ENCODE peak calls at places on chromosomes 16 and 17, in eight cellular contexts. X is colonic mucosa, T is epithelial cell of esophagus, V is GM13976, R is cardiac muscle cell, Y is cardiac fibroblast, J is WTC11, P is Panc1. U is an unnamed sample.

GRCh38 chr17:51422634-51423033 is 162.3 kb downstream of the UTP18 start:
- DNase-seq in X (no peak), T (no peak), V (no peak), R (no peak), Y (no peak), J (no peak), P (no peak), U (no peak)

GRCh38 chr17:73422121-73422520 is 110.3 kb upstream of the CDC42EP4 start:
- DNase-seq in X (no peak), T (no peak), V (no peak), R (no peak), Y (no peak), J (no peak), P (no peak), U (no peak)

GRCh38 chr16:27408012-27408601 is 6.1 kb downstream of the IL21R start:
- DNase-seq in X (no peak), T (no peak), V (no peak), R (no peak), Y (peak), J (no peak), P (no peak), U (no peak)

GRCh38 chr17:17582372-17582771 is 9.1 kb downstream of the PEMT start:
- DNase-seq in X (no peak), T (no peak), V (no peak), R (no peak), Y (no peak), J (no peak), P (no peak), U (no peak)

GRCh38 chr17:76735006-76735405 is 2.1 kb downstream of the SRSF2 start:
- DNase-seq in X (no peak), T (peak), V (no peak), R (no peak), Y (peak), J (no peak), P (no peak), U (no peak)

GRCh38 chr17:77011173-77012011 is 129.4 kb upstream of the SEC14L1 start:
- DNase-seq in X (peak), T (peak), V (no peak), R (peak), Y (peak), J (peak), P (peak), U (peak)

GRCh38 chr16:71214771-71215381 is 15.6 kb downstream of the HYDIN start:
- DNase-seq in X (no peak), T (peak), V (no peak), R (peak), Y (peak), J (no peak), P (no peak), U (no peak)

GRCh38 chr17:44653954-44654353 is 2.3 kb upstream of the MEIOC start:
- DNase-seq in X (no peak), T (no peak), V (no peak), R (no peak), Y (no peak), J (no peak), P (no peak), U (no peak)

GRCh38 chr16:55567382-55567781 is 898 bp downstream of the CAPNS2 start:
- DNase-seq in X (no peak), T (peak), V (no peak), R (no peak), Y (peak), J (no peak), P (no peak), U (no peak)

GRCh38 chr17:43309505-43310329 is 75.9 kb upstream of the RNU2-1 start:
- DNase-seq in X (peak), T (no peak), V (no peak), R (no peak), Y (no peak), J (no peak), P (no peak), U (no peak)

GRCh38 chr16:49556252-49557069 is 182.9 kb downstream of the C16orf78 start:
- DNase-seq in X (no peak), T (no peak), V (no peak), R (peak), Y (peak), J (peak), P (no peak), U (peak)

GRCh38 chr16:57341441-57342303 is 16.9 kb upstream of the CCL22 start:
- DNase-seq in X (peak), T (peak), V (no peak), R (no peak), Y (peak), J (no peak), P (no peak), U (no peak)

GRCh38 chr16:22191966-22192260 is 14.2 kb upstream of the EEF2K start:
- DNase-seq in X (no peak), T (no peak), V (no peak), R (peak), Y (no peak), J (no peak), P (no peak), U (no peak)

GRCh38 chr16:53078765-53079484 is 24.1 kb downstream of the CHD9 start:
- DNase-seq in X (no peak), T (no peak), V (no peak), R (no peak), Y (peak), J (no peak), P (no peak), U (no peak)

GRCh38 chr16:75931043-75931442 is 204.8 kb upstream of the CPHXL start:
- DNase-seq in X (no peak), T (peak), V (no peak), R (no peak), Y (no peak), J (no peak), P (no peak), U (no peak)

GRCh38 chr17:69762359-69762758 is 312.7 kb upstream of the KCNJ16 start:
- DNase-seq in X (no peak), T (peak), V (no peak), R (no peak), Y (no peak), J (no peak), P (peak), U (no peak)

GRCh38 chr17:850828-851759 is 68.9 kb downstream of the MRM3 start:
- DNase-seq in X (no peak), T (peak), V (no peak), R (peak), Y (peak), J (no peak), P (no peak), U (peak)

GRCh38 chr16:48220891-48221290 is 23.2 kb upstream of the LONP2 start:
- DNase-seq in X (no peak), T (no peak), V (no peak), R (no peak), Y (no peak), J (no peak), P (no peak), U (no peak)

GRCh38 chr16:11581677-11582076 is 5.0 kb downstream of the LITAF start:
- DNase-seq in X (no peak), T (no peak), V (no peak), R (no peak), Y (no peak), J (no peak), P (no peak), U (no peak)

GRCh38 chr17:63694229-63694973 is 5.5 kb downstream of the LIMD2 start:
- DNase-seq in X (no peak), T (no peak), V (no peak), R (no peak), Y (no peak), J (no peak), P (no peak), U (no peak)

GRCh38 chr17:58447039-58447975 is 30.0 kb upstream of the RNF43 start:
- DNase-seq in X (peak), T (peak), V (peak), R (peak), Y (peak), J (peak), P (peak), U (peak)

GRCh38 chr16:55555436-55555835 is 11.0 kb upstream of the CAPNS2 start:
- DNase-seq in X (no peak), T (peak), V (no peak), R (no peak), Y (peak), J (no peak), P (no peak), U (no peak)

GRCh38 chr16:75264999-75265910 is 13.8 kb upstream of the BCAR1 start:
- DNase-seq in X (peak), T (no peak), V (no peak), R (no peak), Y (no peak), J (no peak), P (no peak), U (no peak)

GRCh38 chr17:40179923-40180659 is 2.8 kb downstream of the RAPGEFL1 start:
- DNase-seq in X (peak), T (peak), V (no peak), R (no peak), Y (peak), J (no peak), P (no peak), U (no peak)

GRCh38 chr17:78442648-78443128 is 64.2 kb downstream of the PGS1 start:
- DNase-seq in X (peak), T (no peak), V (no peak), R (no peak), Y (peak), J (no peak), P (no peak), U (no peak)

GRCh38 chr16:87052506-87052905 is 264.7 kb downstream of the C16orf95 start:
- DNase-seq in X (no peak), T (no peak), V (no peak), R (no peak), Y (no peak), J (no peak), P (no peak), U (no peak)

GRCh38 chr17:63601439-63602371 is 1.0 kb downstream of the TACO1 start:
- DNase-seq in X (peak), T (peak), V (peak), R (peak), Y (peak), J (no peak), P (no peak), U (no peak)

GRCh38 chr17:78777886-78778285 is 4.2 kb downstream of the CYTH1 start:
- DNase-seq in X (no peak), T (no peak), V (no peak), R (no peak), Y (no peak), J (no peak), P (no peak), U (no peak)

GRCh38 chr17:1753767-1754429 is 8.0 kb upstream of the SERPINF1 start:
- DNase-seq in X (no peak), T (no peak), V (no peak), R (no peak), Y (no peak), J (no peak), P (no peak), U (no peak)

GRCh38 chr17:74922694-74923537 is at the start of gene USH1G:
- DNase-seq in X (no peak), T (peak), V (peak), R (peak), Y (no peak), J (peak), P (no peak), U (no peak)

GRCh38 chr17:76053230-76054111 is 18.8 kb downstream of the SRP68 start:
- DNase-seq in X (no peak), T (peak), V (no peak), R (peak), Y (peak), J (no peak), P (no peak), U (no peak)

GRCh38 chr17:45313419-45313771 is 3.4 kb downstream of the MAP3K14 start:
- DNase-seq in X (no peak), T (no peak), V (no peak), R (no peak), Y (no peak), J (no peak), P (no peak), U (no peak)

GRCh38 chr17:199806-200603 is 18.6 kb upstream of the DOC2B start:
- DNase-seq in X (no peak), T (no peak), V (no peak), R (no peak), Y (no peak), J (peak), P (no peak), U (no peak)

GRCh38 chr16:52751035-52751434 is 204.1 kb upstream of the TOX3 start:
- DNase-seq in X (no peak), T (no peak), V (no peak), R (no peak), Y (no peak), J (no peak), P (no peak), U (no peak)

DNA sequence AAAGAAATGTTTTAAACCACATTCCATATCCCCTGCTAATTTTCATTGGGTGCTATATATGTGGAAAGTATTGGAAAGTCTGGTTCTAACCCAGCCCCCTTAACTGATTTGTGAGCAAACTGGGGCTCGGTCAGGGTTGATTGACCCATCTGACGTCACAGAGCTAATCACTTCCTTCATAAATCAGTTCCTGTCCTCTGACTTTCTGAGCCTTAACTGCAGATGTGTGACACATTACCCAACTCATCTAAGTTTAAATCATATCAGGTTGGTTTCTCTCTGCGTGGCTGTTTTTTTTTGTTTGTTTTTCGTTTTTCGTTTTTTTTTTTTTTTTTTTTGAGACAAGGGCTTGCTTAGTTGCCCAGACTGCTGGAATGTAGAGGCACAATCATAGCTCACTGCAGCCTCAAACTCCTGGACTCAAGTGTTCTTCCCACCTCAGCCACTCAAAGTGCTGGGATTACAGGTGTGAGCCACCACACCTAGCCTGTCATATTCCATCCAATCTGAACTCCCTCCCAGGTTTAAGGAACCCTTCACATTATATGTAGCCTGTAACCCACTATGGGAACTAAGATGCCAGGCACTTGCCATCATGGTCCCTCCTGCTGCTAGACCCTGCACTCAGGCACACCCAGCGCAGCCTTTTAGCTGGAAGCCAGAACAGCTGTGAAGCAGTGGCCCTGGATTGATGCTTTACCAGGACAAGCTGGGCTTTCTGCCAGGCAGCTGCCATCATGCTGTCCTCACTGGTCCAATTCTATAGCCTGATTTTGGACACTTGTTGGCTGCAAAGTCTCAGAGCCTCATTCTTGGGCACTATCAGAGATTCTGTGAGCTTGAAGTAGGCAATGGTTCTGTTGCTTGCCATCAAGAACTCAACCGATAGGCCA is 6.9 kb upstream of the BPTF start:
- DNase-seq in X (no peak), T (no peak), V (peak), R (no peak), Y (no peak), J (no peak), P (no peak), U (no peak)
- TF ChIP-seq CTCF in X (no peak), T (no peak), V (no peak), R (no peak), Y (no peak), J (no peak), P (no peak), U (no peak)

DNA sequence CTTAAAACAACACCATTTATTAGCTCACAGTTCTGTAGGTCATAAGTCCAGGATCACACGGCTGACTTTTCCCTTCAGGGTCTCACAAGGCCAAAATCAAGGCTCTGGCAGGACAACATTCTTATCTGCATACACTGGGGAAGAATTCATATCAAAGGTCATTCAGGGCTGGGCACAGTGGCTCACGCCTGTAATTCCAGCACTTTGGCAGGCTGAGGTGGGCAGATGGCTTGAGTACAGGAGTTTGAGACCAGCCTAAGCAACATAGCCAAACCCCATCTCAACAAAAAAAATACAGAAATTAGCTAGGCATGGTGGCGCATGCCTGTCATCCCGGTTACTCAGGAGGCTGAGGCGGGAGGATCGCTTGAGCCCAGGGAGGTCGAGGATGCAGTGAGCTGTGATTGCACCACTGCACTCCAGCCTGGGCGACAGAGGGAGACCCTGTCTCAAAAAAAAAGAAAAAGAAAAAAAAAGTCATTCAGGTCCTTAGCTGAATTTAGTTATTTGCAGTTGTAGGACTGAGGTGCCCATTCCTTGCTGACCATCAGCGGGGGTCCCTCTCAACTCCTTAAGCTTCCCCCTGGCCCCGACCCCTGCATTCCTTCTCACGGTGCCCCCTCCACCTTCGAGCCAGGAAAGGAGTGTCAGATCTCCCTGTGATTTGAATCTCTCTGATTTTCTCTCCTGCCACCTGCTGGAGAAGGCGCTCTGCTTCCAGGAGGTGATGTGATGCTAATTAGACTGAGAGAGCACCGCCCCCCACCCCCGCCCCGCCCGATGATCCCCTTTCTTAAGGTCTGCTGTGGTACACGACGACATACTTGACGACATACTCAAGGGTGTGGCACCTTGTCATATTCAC is 91.8 kb upstream of the CLEC18A start:
- DNase-seq in X (peak), T (peak), V (peak), R (peak), Y (no peak), J (peak), P (no peak), U (no peak)
- TF ChIP-seq CTCF in X (peak), T (peak), V (peak), R (no peak), Y (peak), J (no peak), P (peak), U (peak)

DNA sequence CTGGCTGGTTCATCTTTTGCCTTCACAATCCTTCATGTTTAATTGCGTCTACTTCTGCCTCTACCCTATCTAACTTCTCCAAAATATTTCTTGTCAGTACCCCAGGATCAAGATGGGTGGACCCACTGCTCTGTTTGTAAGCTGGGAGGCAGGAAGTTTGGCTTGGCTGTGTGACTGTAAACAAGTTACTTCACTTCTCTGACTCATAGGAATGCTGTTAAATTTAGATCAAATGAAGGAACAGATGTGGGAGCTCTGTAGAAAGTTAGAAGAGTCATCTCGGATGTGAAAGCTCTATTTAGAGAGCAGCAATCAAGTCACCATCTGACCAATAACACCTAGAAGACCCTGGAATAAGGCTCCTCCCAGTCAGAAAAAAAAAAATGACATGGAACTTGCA is 55.2 kb upstream of the MRTFB start:
- DNase-seq in X (no peak), T (peak), V (no peak), R (no peak), Y (peak), J (no peak), P (peak), U (no peak)
- TF ChIP-seq CTCF in X (no peak), T (no peak), V (no peak), R (no peak), Y (no peak), J (no peak), P (no peak), U (no peak)

GRCh38 chr17:4744999-4745969 is 5.6 kb upstream of the CXCL16 start:
- DNase-seq in X (no peak), T (no peak), V (no peak), R (no peak), Y (no peak), J (peak), P (no peak), U (peak)
- TF ChIP-seq CTCF in X (no peak), T (no peak), V (no peak), R (no peak), Y (no peak), J (no peak), P (no peak), U (no peak)

GRCh38 chr17:32626371-32626770 is 139.6 kb downstream of the CDK5R1 start:
- DNase-seq in X (no peak), T (no peak), V (no peak), R (no peak), Y (no peak), J (no peak), P (no peak), U (no peak)

GRCh38 chr17:32629563-32630190 is 142.9 kb downstream of the CDK5R1 start:
- DNase-seq in X (no peak), T (no peak), V (no peak), R (no peak), Y (no peak), J (no peak), P (no peak), U (no peak)

GRCh38 chr17:32628645-32629044 is 141.9 kb downstream of the CDK5R1 start:
- DNase-seq in X (no peak), T (no peak), V (no peak), R (no peak), Y (no peak), J (no peak), P (no peak), U (no peak)

GRCh38 chr17:32625971-32626370 is 139.2 kb downstream of the CDK5R1 start:
- DNase-seq in X (no peak), T (no peak), V (no peak), R (no peak), Y (no peak), J (no peak), P (no peak), U (no peak)

GRCh38 chr17:32627233-32628008 is 140.6 kb downstream of the CDK5R1 start:
- DNase-seq in X (no peak), T (peak), V (no peak), R (no peak), Y (peak), J (peak), P (no peak), U (peak)
- TF ChIP-seq CTCF in X (no peak), T (no peak), V (no peak), R (no peak), Y (no peak), J (no peak), P (no peak), U (no peak)

DNA sequence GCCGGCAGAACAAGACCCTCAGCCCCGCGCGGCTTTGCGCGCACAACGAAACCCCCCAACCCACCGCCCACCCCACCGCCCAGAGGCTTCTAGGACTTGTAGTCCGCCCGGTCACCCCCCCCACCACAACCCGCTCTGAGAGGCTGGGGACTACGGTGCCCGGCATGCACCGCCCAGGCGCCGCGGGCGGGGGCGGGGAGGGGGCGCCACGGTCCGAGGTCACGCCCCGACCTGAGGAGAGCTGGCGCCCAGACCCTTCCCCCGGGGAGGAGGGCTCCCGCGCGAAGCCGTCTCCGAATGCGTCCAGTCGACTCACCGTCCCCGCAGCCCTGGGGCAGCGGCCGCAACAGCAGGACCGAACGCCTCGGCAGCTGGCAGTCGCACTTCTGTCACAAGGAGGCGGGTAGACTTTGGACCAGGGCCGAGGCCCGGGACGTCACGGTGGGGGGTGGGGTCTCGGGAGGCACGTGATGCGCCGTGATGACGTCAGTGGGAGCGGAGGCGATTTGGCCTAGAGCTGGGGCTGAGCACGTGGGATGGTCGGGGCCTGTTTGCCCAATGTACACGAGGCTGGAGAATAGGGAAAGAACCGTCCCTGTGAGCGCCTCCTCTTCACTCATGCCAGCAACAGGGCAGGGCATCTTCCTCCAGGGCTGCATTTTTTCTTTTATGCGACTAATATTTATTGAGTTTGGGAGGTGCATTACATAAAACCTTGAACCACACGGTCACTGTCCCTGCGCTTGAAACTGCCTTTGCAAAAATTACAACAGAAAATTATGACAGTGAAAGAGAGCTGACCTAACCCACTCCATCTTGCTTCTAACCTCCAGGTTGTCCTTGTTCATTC is at the start of gene CDIP1:
- DNase-seq in X (peak), T (peak), V (peak), R (peak), Y (peak), J (peak), P (peak), U (peak)
- TF ChIP-seq CTCF in X (no peak), T (peak), V (no peak), R (peak), Y (no peak), J (no peak), P (no peak), U (no peak)